ENCODE peak calls at places on chromosome 6, in six cellular contexts. A is mesendoderm, K is aorta, W is DND-41, Q is ovary, O is breast epithelium. F is an unnamed sample.

GRCh38 chr6:141133346-141133745 is 999.4 kb upstream of the GJE1 start:
- DNase-seq in A (no peak), K (no peak), W (no peak), Q (no peak), O (no peak), F (no peak)

GRCh38 chr6:38897507-38897906 is 151.1 kb upstream of the GLP1R start:
- DNase-seq in A (no peak), K (no peak), W (no peak), Q (no peak), O (no peak), F (no peak)

GRCh38 chr6:83292900-83293843 is 100.0 kb downstream of the RWDD2A start:
- DNase-seq in A (no peak), K (no peak), W (no peak), Q (no peak), O (no peak), F (no peak)

GRCh38 chr6:85417336-85417735 is 32.5 kb upstream of the NT5E start:
- DNase-seq in A (no peak), K (no peak), W (no peak), Q (no peak), O (no peak), F (no peak)

GRCh38 chr6:169800668-169801395 is 49.4 kb downstream of the ERMARD start:
- DNase-seq in A (peak; percentile 58), K (no peak), W (no peak), Q (no peak), O (no peak), F (no peak)

GRCh38 chr6:167996424-167997199 is 859 bp upstream of the KIF25 start:
- DNase-seq in A (peak; percentile 40), K (no peak), W (no peak), Q (no peak), O (no peak), F (no peak)

GRCh38 chr6:16228709-16229665 is 9.4 kb upstream of the GMPR start:
- DNase-seq in A (peak; percentile 29), K (no peak), W (no peak), Q (peak; percentile 43), O (no peak), F (no peak)

GRCh38 chr6:168428863-168429262 is 12.1 kb upstream of the SMOC2 start:
- DNase-seq in A (no peak), K (no peak), W (no peak), Q (no peak), O (no peak), F (no peak)

GRCh38 chr6:87401832-87402231 is 5.9 kb upstream of the CFAP206 start:
- DNase-seq in A (no peak), K (no peak), W (no peak), Q (no peak), O (no peak), F (no peak)

GRCh38 chr6:157748839-157749571 is 74.0 kb upstream of the SNX9 start:
- DNase-seq in A (no peak), K (no peak), W (no peak), Q (no peak), O (no peak), F (no peak)

GRCh38 chr6:63663147-63663877 is 27.7 kb downstream of the PHF3 start:
- DNase-seq in A (no peak), K (no peak), W (no peak), Q (no peak), O (no peak), F (no peak)
- H3K27ac ChIP-seq in A (no peak overlapping the region), K (no peak overlapping the region), W (no peak overlapping the region), Q (no peak overlapping the region), O (no peak overlapping the region), F (no peak overlapping the region)

GRCh38 chr6:78808933-78809332 is 58.4 kb upstream of the IRAK1BP1 start:
- DNase-seq in A (no peak), K (peak; percentile 52), W (no peak), Q (no peak), O (no peak), F (no peak)
- H3K4me3 ChIP-seq in A (no peak overlapping the region), K (no peak overlapping the region), W (no peak overlapping the region), Q (no peak overlapping the region), O (no peak overlapping the region), F (no peak overlapping the region)

DNA sequence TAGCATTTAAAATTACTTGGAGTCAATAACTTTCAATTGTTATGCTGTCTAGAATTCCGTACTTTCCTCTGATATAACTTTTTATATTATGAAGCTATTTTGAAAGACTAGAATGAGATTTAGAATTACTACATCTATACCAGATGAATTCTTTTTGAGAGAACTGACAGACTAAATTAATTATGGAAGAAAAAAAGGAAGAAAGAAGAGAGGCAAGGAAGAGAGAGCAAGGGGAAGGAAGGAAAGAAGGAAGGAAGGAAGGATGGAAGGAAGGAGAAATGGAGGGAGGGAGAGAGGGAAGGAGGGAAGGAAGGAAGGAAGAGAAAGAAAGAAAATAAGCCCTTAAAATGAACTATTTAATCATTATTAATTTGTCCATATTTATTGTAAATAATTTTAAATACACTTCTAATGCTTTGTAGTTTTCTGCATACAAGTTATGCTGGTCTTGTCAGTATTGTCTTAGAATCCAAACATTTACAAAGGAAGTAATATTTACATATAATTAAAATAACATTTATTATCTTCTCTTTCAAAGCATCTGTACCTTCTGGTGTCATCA is 280.4 kb upstream of the HSF2 start:
- DNase-seq in A (no peak), K (no peak), W (no peak), Q (no peak), O (no peak), F (no peak)
- H3K27me3 ChIP-seq in A (no peaks in the 10 kb centered on the region), K (no peaks in the 10 kb centered on the region), W (no peaks in the 10 kb centered on the region), Q (no peaks in the 10 kb centered on the region), O (no peaks in the 10 kb centered on the region), F (no peaks in the 10 kb centered on the region)

GRCh38 chr6:108726726-108727339 is 121.4 kb upstream of the ARMC2 start:
- DNase-seq in A (no peak), K (no peak), W (no peak), Q (no peak), O (no peak), F (no peak)

GRCh38 chr6:108731229-108731565 is 117.0 kb upstream of the ARMC2 start:
- DNase-seq in A (no peak), K (no peak), W (no peak), Q (no peak), O (no peak), F (no peak)

GRCh38 chr6:108730556-108731228 is 117.5 kb upstream of the ARMC2 start:
- DNase-seq in A (no peak), K (no peak), W (no peak), Q (no peak), O (no peak), F (no peak)

GRCh38 chr6:108727966-108728730 is 120.1 kb upstream of the ARMC2 start:
- DNase-seq in A (no peak), K (no peak), W (no peak), Q (no peak), O (no peak), F (no peak)

DNA sequence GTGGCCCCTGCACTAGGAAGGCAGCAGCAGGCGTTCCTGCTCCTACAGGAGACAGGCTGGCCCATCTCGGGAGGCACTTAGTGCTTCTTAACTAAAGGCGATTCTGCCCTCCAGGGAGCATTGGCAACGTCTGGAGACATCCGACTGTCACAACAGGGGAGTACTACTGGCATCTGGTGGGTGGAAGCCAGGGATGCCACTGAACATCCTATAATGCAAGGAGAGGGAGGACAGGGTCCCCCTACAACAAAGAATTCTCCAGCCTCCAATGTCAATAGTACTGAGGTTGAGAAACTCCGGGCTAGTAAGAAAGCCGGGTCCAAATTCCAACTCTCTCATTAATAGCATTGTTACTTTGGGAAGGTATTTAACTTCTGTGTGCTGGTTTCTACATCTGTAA is 119.4 kb upstream of the ARMC2 start:
- DNase-seq in A (no peak), K (no peak), W (no peak), Q (no peak), O (no peak), F (no peak)
- H3K27ac ChIP-seq in A (no peak overlapping the region), K (no peak overlapping the region), W (no peak overlapping the region), Q (no peak overlapping the region), O (no peak overlapping the region), F (no peak overlapping the region)

DNA sequence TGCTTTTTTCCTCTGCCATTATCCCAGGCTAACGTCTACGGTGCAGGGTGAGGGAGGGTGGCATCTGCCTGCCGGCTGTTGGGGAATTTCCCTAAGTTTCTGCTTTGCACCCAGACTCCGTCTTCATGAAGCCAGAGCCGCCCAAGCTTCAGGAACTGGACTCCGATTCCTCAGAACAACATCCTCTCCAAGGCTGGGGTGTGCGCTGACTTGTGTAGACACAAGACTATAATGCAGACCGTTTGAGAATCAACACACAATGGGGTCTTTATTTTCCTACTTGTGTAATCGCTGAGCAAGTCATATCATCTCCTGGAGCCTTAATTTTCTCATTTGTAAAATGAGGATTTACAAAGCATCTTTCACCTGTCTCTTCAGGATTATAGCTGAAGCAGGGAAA is 160.5 kb upstream of the AGPAT4 start:
- DNase-seq in A (no peak), K (no peak), W (no peak), Q (no peak), O (no peak), F (no peak)
- H3K4me3 ChIP-seq in A (no peak overlapping the region), K (no peak overlapping the region), W (no peak overlapping the region), Q (no peak overlapping the region), O (no peak overlapping the region), F (no peak overlapping the region)

DNA sequence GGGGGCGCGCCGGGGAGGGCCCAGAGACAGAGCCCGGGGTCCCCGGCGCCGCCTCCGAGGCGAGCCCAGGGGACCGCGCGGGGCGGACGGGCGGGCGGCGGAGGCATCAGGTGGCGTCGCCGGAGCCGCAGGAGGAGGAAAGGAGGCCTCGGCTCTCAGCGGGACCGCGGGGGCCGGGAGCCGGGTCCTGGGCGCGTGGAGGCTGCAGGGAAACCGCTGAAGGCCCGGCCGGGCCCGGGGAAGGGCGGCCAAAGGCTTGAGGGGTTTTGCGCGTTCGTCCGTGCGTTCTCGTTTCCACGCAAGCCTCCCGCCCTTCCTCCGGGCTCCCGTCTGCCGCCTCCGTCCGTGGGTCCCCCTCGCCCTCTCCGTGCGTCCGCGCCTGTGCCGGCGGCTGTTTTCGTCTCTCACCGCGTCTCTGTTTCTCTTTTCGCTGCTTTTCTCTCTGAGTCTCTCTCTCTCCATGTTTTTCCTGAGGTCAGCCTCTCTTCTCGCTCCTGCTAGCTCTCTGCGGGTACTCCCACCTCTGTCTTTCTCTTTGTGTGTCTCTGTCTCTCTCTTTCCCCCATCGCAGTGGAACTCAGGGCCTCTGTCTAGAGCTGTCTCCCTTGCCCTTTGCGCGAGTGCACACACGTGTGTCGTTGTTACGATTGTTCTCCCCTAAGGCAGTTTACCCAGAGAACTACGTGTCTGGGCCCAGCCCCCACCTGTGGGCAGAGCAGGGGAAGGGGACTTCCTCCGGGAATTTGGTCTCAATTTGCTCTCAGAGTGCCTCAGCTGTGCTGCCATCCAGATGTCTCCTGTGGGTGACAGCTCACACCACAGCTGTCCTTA is 2.1 kb downstream of the IRF4 start:
- DNase-seq in A (peak; percentile 23), K (no peak), W (no peak), Q (no peak), O (no peak), F (no peak)
- H3K27me3 ChIP-seq in A (peaks cover 29% of the 10 kb centered on the region), K (no peaks in the 10 kb centered on the region), W (peaks cover 7% of the 10 kb centered on the region), Q (no peaks in the 10 kb centered on the region), O (peaks cover 11% of the 10 kb centered on the region), F (peaks cover 43% of the 10 kb centered on the region)

F was measured in iPS DF 6.9.